ENCODE peak calls at places on chromosomes 5 and 9, in eight cellular contexts. One of them, this sample, is unnamed.

GRCh38 chr5:126422994-126423788 is at the start of gene GRAMD2B:
- DNase-seq in NCI-H1048: peak
- DNase-seq in coronary artery: peak
- DNase-seq in activated CD4-positive, CD25-positive, alpha-beta regulatory T cell: peak
- DNase-seq in iPS-NIHi11: peak
- DNase-seq in GM12878: peak
- DNase-seq in cardiac fibroblast: peak
- DNase-seq in progenitor cell of endocrine pancreas: peak
- DNase-seq in this sample: peak

GRCh38 chr5:60207031-60207430 is 313.5 kb upstream of the PDE4D start:
- DNase-seq in activated CD4-positive, CD25-positive, alpha-beta regulatory T cell: no peak
- DNase-seq in progenitor cell of endocrine pancreas: no peak
- DNase-seq in iPS-NIHi11: no peak
- DNase-seq in GM12878: peak
- DNase-seq in cardiac fibroblast: no peak
- DNase-seq in coronary artery: no peak
- DNase-seq in NCI-H1048: no peak
- DNase-seq in this sample: no peak

GRCh38 chr9:38024036-38024681 is 44.9 kb downstream of the SHB start:
- DNase-seq in cardiac fibroblast: peak
- DNase-seq in NCI-H1048: no peak
- DNase-seq in progenitor cell of endocrine pancreas: no peak
- DNase-seq in coronary artery: no peak
- DNase-seq in GM12878: no peak
- DNase-seq in iPS-NIHi11: no peak
- DNase-seq in activated CD4-positive, CD25-positive, alpha-beta regulatory T cell: no peak
- DNase-seq in this sample: no peak

GRCh38 chr5:135488727-135489465 is 36.7 kb upstream of the TIFAB start:
- DNase-seq in NCI-H1048: no peak
- DNase-seq in coronary artery: peak
- DNase-seq in iPS-NIHi11: peak
- DNase-seq in progenitor cell of endocrine pancreas: peak
- DNase-seq in cardiac fibroblast: peak
- DNase-seq in activated CD4-positive, CD25-positive, alpha-beta regulatory T cell: no peak
- DNase-seq in GM12878: no peak
- DNase-seq in this sample: no peak

GRCh38 chr5:66842540-66842939 is 246.3 kb downstream of the MAST4 start:
- DNase-seq in iPS-NIHi11: no peak
- DNase-seq in NCI-H1048: no peak
- DNase-seq in progenitor cell of endocrine pancreas: no peak
- DNase-seq in cardiac fibroblast: no peak
- DNase-seq in activated CD4-positive, CD25-positive, alpha-beta regulatory T cell: no peak
- DNase-seq in coronary artery: no peak
- DNase-seq in GM12878: no peak
- DNase-seq in this sample: no peak

GRCh38 chr5:79795764-79796398 is 106.2 kb downstream of the CMYA5 start:
- DNase-seq in iPS-NIHi11: no peak
- DNase-seq in NCI-H1048: no peak
- DNase-seq in coronary artery: no peak
- DNase-seq in progenitor cell of endocrine pancreas: no peak
- DNase-seq in activated CD4-positive, CD25-positive, alpha-beta regulatory T cell: no peak
- DNase-seq in GM12878: no peak
- DNase-seq in cardiac fibroblast: peak
- DNase-seq in this sample: no peak

GRCh38 chr5:137114529-137114928 is 384.6 kb downstream of the SPOCK1 start:
- DNase-seq in activated CD4-positive, CD25-positive, alpha-beta regulatory T cell: no peak
- DNase-seq in NCI-H1048: no peak
- DNase-seq in progenitor cell of endocrine pancreas: no peak
- DNase-seq in cardiac fibroblast: peak
- DNase-seq in coronary artery: no peak
- DNase-seq in iPS-NIHi11: no peak
- DNase-seq in GM12878: no peak
- DNase-seq in this sample: no peak

GRCh38 chr9:78630966-78631365 is 334.0 kb downstream of the PSAT1 start:
- DNase-seq in NCI-H1048: no peak
- DNase-seq in progenitor cell of endocrine pancreas: no peak
- DNase-seq in activated CD4-positive, CD25-positive, alpha-beta regulatory T cell: no peak
- DNase-seq in GM12878: no peak
- DNase-seq in coronary artery: no peak
- DNase-seq in iPS-NIHi11: no peak
- DNase-seq in cardiac fibroblast: no peak
- DNase-seq in this sample: no peak

GRCh38 chr9:6904366-6904765 is 146.6 kb downstream of the KDM4C start:
- DNase-seq in GM12878: no peak
- DNase-seq in NCI-H1048: no peak
- DNase-seq in coronary artery: no peak
- DNase-seq in iPS-NIHi11: no peak
- DNase-seq in cardiac fibroblast: no peak
- DNase-seq in progenitor cell of endocrine pancreas: no peak
- DNase-seq in activated CD4-positive, CD25-positive, alpha-beta regulatory T cell: no peak
- DNase-seq in this sample: no peak

GRCh38 chr5:54357371-54358058 is 47.1 kb upstream of the ARL15 start:
- DNase-seq in cardiac fibroblast: no peak
- DNase-seq in progenitor cell of endocrine pancreas: no peak
- DNase-seq in iPS-NIHi11: no peak
- DNase-seq in activated CD4-positive, CD25-positive, alpha-beta regulatory T cell: no peak
- DNase-seq in coronary artery: no peak
- DNase-seq in GM12878: no peak
- DNase-seq in NCI-H1048: no peak
- DNase-seq in this sample: no peak

GRCh38 chr5:3047212-3047774 is 295.8 kb upstream of the IRX2 start:
- DNase-seq in NCI-H1048: no peak
- DNase-seq in coronary artery: no peak
- DNase-seq in cardiac fibroblast: no peak
- DNase-seq in activated CD4-positive, CD25-positive, alpha-beta regulatory T cell: no peak
- DNase-seq in iPS-NIHi11: no peak
- DNase-seq in progenitor cell of endocrine pancreas: no peak
- DNase-seq in GM12878: no peak
- DNase-seq in this sample: no peak

GRCh38 chr9:129889461-129889935 is 54.2 kb downstream of the USP20 start:
- DNase-seq in iPS-NIHi11: no peak
- DNase-seq in GM12878: no peak
- DNase-seq in coronary artery: no peak
- DNase-seq in activated CD4-positive, CD25-positive, alpha-beta regulatory T cell: no peak
- DNase-seq in progenitor cell of endocrine pancreas: no peak
- DNase-seq in NCI-H1048: no peak
- DNase-seq in cardiac fibroblast: no peak
- DNase-seq in this sample: no peak

GRCh38 chr5:67699560-67699959 is 503.0 kb upstream of the CD180 start:
- DNase-seq in NCI-H1048: no peak
- DNase-seq in progenitor cell of endocrine pancreas: no peak
- DNase-seq in coronary artery: no peak
- DNase-seq in activated CD4-positive, CD25-positive, alpha-beta regulatory T cell: no peak
- DNase-seq in iPS-NIHi11: no peak
- DNase-seq in GM12878: no peak
- DNase-seq in cardiac fibroblast: no peak
- DNase-seq in this sample: no peak

GRCh38 chr5:65244031-65244430 is 237.7 kb downstream of the ADAMTS6 start:
- DNase-seq in iPS-NIHi11: no peak
- DNase-seq in NCI-H1048: no peak
- DNase-seq in progenitor cell of endocrine pancreas: no peak
- DNase-seq in cardiac fibroblast: no peak
- DNase-seq in activated CD4-positive, CD25-positive, alpha-beta regulatory T cell: no peak
- DNase-seq in coronary artery: no peak
- DNase-seq in GM12878: no peak
- DNase-seq in this sample: no peak

GRCh38 chr5:128338649-128339048 is 199.4 kb downstream of the FBN2 start:
- DNase-seq in iPS-NIHi11: no peak
- DNase-seq in coronary artery: no peak
- DNase-seq in GM12878: no peak
- DNase-seq in activated CD4-positive, CD25-positive, alpha-beta regulatory T cell: no peak
- DNase-seq in NCI-H1048: no peak
- DNase-seq in cardiac fibroblast: no peak
- DNase-seq in progenitor cell of endocrine pancreas: no peak
- DNase-seq in this sample: no peak

GRCh38 chr5:172891716-172892421 is 57.8 kb downstream of the ERGIC1 start:
- DNase-seq in NCI-H1048: no peak
- DNase-seq in iPS-NIHi11: no peak
- DNase-seq in progenitor cell of endocrine pancreas: no peak
- DNase-seq in cardiac fibroblast: peak
- DNase-seq in activated CD4-positive, CD25-positive, alpha-beta regulatory T cell: no peak
- DNase-seq in GM12878: no peak
- DNase-seq in coronary artery: peak
- DNase-seq in this sample: no peak

GRCh38 chr9:9791621-9792020 is 821.2 kb downstream of the PTPRD start:
- DNase-seq in progenitor cell of endocrine pancreas: no peak
- DNase-seq in coronary artery: no peak
- DNase-seq in GM12878: no peak
- DNase-seq in NCI-H1048: no peak
- DNase-seq in activated CD4-positive, CD25-positive, alpha-beta regulatory T cell: no peak
- DNase-seq in iPS-NIHi11: no peak
- DNase-seq in cardiac fibroblast: peak
- DNase-seq in this sample: no peak

This sample was measured in mesenteric fat pad.